ENCODE peak calls at places on chromosomes 6 and 20, in nine cellular contexts. One of them, this sample, is unnamed.

GRCh38 chr20:35551485-35551884 is 9.6 kb downstream of the ERGIC3 start:
- DNase-seq in esophagus muscularis mucosa: no peak
- DNase-seq in A549: no peak
- DNase-seq in transverse colon: no peak
- DNase-seq in sigmoid colon: no peak
- DNase-seq in ovary: no peak
- DNase-seq in K562: no peak
- DNase-seq in tibial nerve: no peak
- DNase-seq in HepG2: no peak
- DNase-seq in this sample: no peak

GRCh38 chr20:61314326-61315010 is 62.4 kb downstream of the CDH4 start:
- DNase-seq in esophagus muscularis mucosa: no peak
- DNase-seq in A549: no peak
- DNase-seq in transverse colon: no peak
- DNase-seq in sigmoid colon: no peak
- DNase-seq in ovary: no peak
- DNase-seq in K562: no peak
- DNase-seq in tibial nerve: no peak
- DNase-seq in HepG2: no peak
- DNase-seq in this sample: no peak

GRCh38 chr6:145199961-145200360 is 535.4 kb downstream of the EPM2A start:
- DNase-seq in esophagus muscularis mucosa: no peak
- DNase-seq in A549: no peak
- DNase-seq in transverse colon: no peak
- DNase-seq in sigmoid colon: no peak
- DNase-seq in ovary: no peak
- DNase-seq in K562: no peak
- DNase-seq in tibial nerve: no peak
- DNase-seq in HepG2: peak; percentile 7
- DNase-seq in this sample: no peak

GRCh38 chr20:6663751-6664388 is 103.6 kb upstream of the BMP2 start:
- DNase-seq in esophagus muscularis mucosa: peak; percentile 45
- DNase-seq in A549: no peak
- DNase-seq in transverse colon: peak; percentile 77
- DNase-seq in sigmoid colon: no peak
- DNase-seq in ovary: no peak
- DNase-seq in K562: no peak
- DNase-seq in tibial nerve: no peak
- DNase-seq in HepG2: no peak
- DNase-seq in this sample: no peak

GRCh38 chr20:48126227-48126740 is 341.0 kb upstream of the SULF2 start:
- DNase-seq in esophagus muscularis mucosa: no peak
- DNase-seq in A549: no peak
- DNase-seq in transverse colon: no peak
- DNase-seq in sigmoid colon: peak; percentile 35
- DNase-seq in ovary: no peak
- DNase-seq in K562: no peak
- DNase-seq in tibial nerve: no peak
- DNase-seq in HepG2: peak; percentile 85
- DNase-seq in this sample: no peak

GRCh38 chr20:32638848-32639247 is 34.9 kb downstream of the C20orf203 start:
- DNase-seq in esophagus muscularis mucosa: no peak
- DNase-seq in A549: no peak
- DNase-seq in transverse colon: no peak
- DNase-seq in sigmoid colon: no peak
- DNase-seq in ovary: peak; percentile 53
- DNase-seq in K562: no peak
- DNase-seq in tibial nerve: no peak
- DNase-seq in HepG2: no peak
- DNase-seq in this sample: no peak

GRCh38 chr6:121492536-121492935 is 57.1 kb downstream of the GJA1 start:
- DNase-seq in esophagus muscularis mucosa: no peak
- DNase-seq in A549: no peak
- DNase-seq in transverse colon: no peak
- DNase-seq in sigmoid colon: no peak
- DNase-seq in ovary: no peak
- DNase-seq in K562: no peak
- DNase-seq in tibial nerve: no peak
- DNase-seq in HepG2: no peak
- DNase-seq in this sample: no peak

GRCh38 chr6:14130431-14131075 is 13.0 kb downstream of the CD83 start:
- DNase-seq in esophagus muscularis mucosa: no peak
- DNase-seq in A549: no peak
- DNase-seq in transverse colon: no peak
- DNase-seq in sigmoid colon: no peak
- DNase-seq in ovary: no peak
- DNase-seq in K562: no peak
- DNase-seq in tibial nerve: no peak
- DNase-seq in HepG2: no peak
- DNase-seq in this sample: no peak

GRCh38 chr6:31070711-31071197 is 41.6 kb downstream of the C6orf15 start:
- DNase-seq in esophagus muscularis mucosa: no peak
- DNase-seq in A549: peak; percentile 47
- DNase-seq in transverse colon: no peak
- DNase-seq in sigmoid colon: no peak
- DNase-seq in ovary: peak; percentile 47
- DNase-seq in K562: peak; percentile 55
- DNase-seq in tibial nerve: no peak
- DNase-seq in HepG2: peak; percentile 52
- DNase-seq in this sample: no peak

GRCh38 chr20:50111829-50112495 is 988 bp downstream of the UBE2V1 start:
- DNase-seq in esophagus muscularis mucosa: no peak
- DNase-seq in A549: no peak
- DNase-seq in transverse colon: no peak
- DNase-seq in sigmoid colon: no peak
- DNase-seq in ovary: no peak
- DNase-seq in K562: no peak
- DNase-seq in tibial nerve: no peak
- DNase-seq in HepG2: no peak
- DNase-seq in this sample: no peak

GRCh38 chr20:50111120-50111828 is 1.7 kb downstream of the UBE2V1 start:
- DNase-seq in esophagus muscularis mucosa: no peak
- DNase-seq in A549: no peak
- DNase-seq in transverse colon: no peak
- DNase-seq in sigmoid colon: no peak
- DNase-seq in ovary: no peak
- DNase-seq in K562: peak; percentile 71
- DNase-seq in tibial nerve: no peak
- DNase-seq in HepG2: no peak
- DNase-seq in this sample: no peak

GRCh38 chr20:50115041-50115512 is 2.1 kb upstream of the UBE2V1 start:
- DNase-seq in esophagus muscularis mucosa: no peak
- DNase-seq in A549: no peak
- DNase-seq in transverse colon: no peak
- DNase-seq in sigmoid colon: no peak
- DNase-seq in ovary: no peak
- DNase-seq in K562: no peak
- DNase-seq in tibial nerve: no peak
- DNase-seq in HepG2: no peak
- DNase-seq in this sample: no peak

GRCh38 chr20:50113420-50114224 is 672 bp upstream of the UBE2V1 start:
- DNase-seq in esophagus muscularis mucosa: no peak
- DNase-seq in A549: no peak
- DNase-seq in transverse colon: no peak
- DNase-seq in sigmoid colon: no peak
- DNase-seq in ovary: no peak
- DNase-seq in K562: no peak
- DNase-seq in tibial nerve: no peak
- DNase-seq in HepG2: no peak
- DNase-seq in this sample: no peak

DNA sequence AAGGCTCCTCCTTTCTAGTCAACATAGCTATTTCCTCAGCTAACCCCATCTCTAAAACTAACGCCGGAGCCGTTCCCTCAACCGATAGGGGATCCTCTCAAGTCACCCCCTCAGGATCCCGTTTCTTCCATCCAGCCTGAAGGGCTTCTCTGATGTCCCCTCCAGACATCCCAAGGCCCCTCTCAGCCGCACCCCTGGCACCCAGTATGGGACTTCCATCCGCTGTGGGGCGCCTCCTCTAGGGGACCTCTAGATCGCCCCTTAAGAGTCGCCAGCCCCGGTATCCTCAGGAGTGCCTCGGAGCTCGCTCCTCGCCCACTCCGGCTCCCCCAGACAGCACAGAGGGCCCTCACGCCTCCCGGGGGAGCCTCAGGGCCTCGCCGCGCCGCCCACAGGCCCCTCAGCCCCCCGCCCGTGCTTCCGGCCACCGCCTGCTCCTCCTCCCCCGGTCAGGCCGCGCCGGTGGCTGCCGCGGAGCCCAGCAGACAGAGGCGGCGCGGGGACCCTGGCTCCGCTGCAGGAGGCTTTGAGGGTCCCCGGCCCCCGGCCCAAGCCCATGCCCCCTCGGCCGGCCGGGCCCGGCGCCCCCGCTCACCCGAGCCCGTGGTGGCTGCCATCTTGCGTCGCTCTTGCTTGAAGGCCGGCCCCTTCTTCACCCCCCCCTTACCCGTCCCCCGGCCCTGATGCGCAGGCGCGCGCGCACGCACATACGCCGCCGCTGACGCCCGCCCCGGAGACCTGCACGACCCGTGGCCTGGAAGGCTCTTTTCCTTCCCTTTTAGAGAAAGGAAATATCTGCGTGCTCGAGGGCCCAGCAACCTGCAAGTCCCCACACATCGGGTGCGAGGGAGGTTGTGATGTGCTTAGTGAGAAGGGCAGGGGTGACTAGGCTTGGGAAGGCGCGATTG is at the start of gene UBE2V1:
- DNase-seq in esophagus muscularis mucosa: peak; percentile 98
- DNase-seq in A549: peak; percentile 90
- DNase-seq in transverse colon: peak; percentile 92
- DNase-seq in sigmoid colon: peak; percentile 96
- DNase-seq in ovary: peak; percentile 92
- DNase-seq in K562: peak; percentile 93
- DNase-seq in tibial nerve: peak; percentile 83
- DNase-seq in HepG2: peak; percentile 84
- DNase-seq in this sample: peak; percentile 96
- H3K4me1 ChIP-seq in esophagus muscularis mucosa: peaks cover 65% of the 10 kb centered on the region
- H3K4me1 ChIP-seq in A549: peaks cover 61% of the 10 kb centered on the region
- H3K4me1 ChIP-seq in transverse colon: peaks cover 63% of the 10 kb centered on the region
- H3K4me1 ChIP-seq in sigmoid colon: peaks cover 60% of the 10 kb centered on the region
- H3K4me1 ChIP-seq in ovary: peaks cover 10% of the 10 kb centered on the region
- H3K4me1 ChIP-seq in K562: peaks cover 59% of the 10 kb centered on the region
- H3K4me1 ChIP-seq in tibial nerve: peaks cover 34% of the 10 kb centered on the region
- H3K4me1 ChIP-seq in HepG2: peaks cover 71% of the 10 kb centered on the region
- H3K4me1 ChIP-seq in this sample: peaks cover 67% of the 10 kb centered on the region

DNA sequence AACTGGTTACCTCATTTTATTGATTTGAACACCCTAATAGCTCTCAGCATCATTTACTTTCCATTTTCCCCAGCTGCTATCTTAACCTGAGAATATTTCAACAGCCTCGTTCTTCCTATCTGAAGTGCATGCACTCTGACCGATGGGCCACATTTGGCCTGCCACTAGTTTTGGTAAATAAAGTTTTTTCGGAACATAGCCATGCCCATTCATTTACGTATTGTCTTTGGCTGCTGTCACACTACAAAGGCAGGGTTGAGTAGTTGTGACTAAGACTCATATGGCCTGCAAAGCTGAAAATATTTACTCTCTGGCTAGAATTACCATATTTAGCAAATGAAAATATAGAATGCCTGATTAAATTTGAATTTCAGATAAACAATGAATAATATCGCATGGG is 10.8 kb downstream of the ADGRF4 start:
- DNase-seq in esophagus muscularis mucosa: peak; percentile 24
- DNase-seq in A549: no peak
- DNase-seq in transverse colon: no peak
- DNase-seq in sigmoid colon: no peak
- DNase-seq in ovary: no peak
- DNase-seq in K562: no peak
- DNase-seq in tibial nerve: no peak
- DNase-seq in HepG2: no peak
- DNase-seq in this sample: no peak
- TF ChIP-seq EP300 in esophagus muscularis mucosa: no peak
- TF ChIP-seq EP300 in A549: no peak
- TF ChIP-seq EP300 in transverse colon: no peak
- TF ChIP-seq EP300 in sigmoid colon: no peak
- TF ChIP-seq EP300 in ovary: no peak
- TF ChIP-seq EP300 in K562: no peak
- TF ChIP-seq EP300 in tibial nerve: no peak
- TF ChIP-seq EP300 in HepG2: no peak
- TF ChIP-seq EP300 in this sample: no peak

GRCh38 chr6:125044667-125045066 is 82.4 kb downstream of the RNF217 start:
- DNase-seq in esophagus muscularis mucosa: no peak
- DNase-seq in A549: no peak
- DNase-seq in transverse colon: no peak
- DNase-seq in sigmoid colon: no peak
- DNase-seq in ovary: no peak
- DNase-seq in K562: no peak
- DNase-seq in tibial nerve: no peak
- DNase-seq in HepG2: no peak
- DNase-seq in this sample: no peak
- TF ChIP-seq CTCF in esophagus muscularis mucosa: no peak
- TF ChIP-seq CTCF in A549: no peak
- TF ChIP-seq CTCF in transverse colon: no peak
- TF ChIP-seq CTCF in sigmoid colon: no peak
- TF ChIP-seq CTCF in ovary: no peak
- TF ChIP-seq CTCF in K562: no peak
- TF ChIP-seq CTCF in tibial nerve: no peak
- TF ChIP-seq CTCF in HepG2: no peak
- TF ChIP-seq CTCF in this sample: no peak

GRCh38 chr6:119339941-119340456 is 9.6 kb downstream of the MAN1A1 start:
- DNase-seq in esophagus muscularis mucosa: no peak
- DNase-seq in A549: no peak
- DNase-seq in transverse colon: no peak
- DNase-seq in sigmoid colon: no peak
- DNase-seq in ovary: no peak
- DNase-seq in K562: peak; percentile 50
- DNase-seq in tibial nerve: no peak
- DNase-seq in HepG2: no peak
- DNase-seq in this sample: no peak

GRCh38 chr6:119342430-119342829 is 7.1 kb downstream of the MAN1A1 start:
- DNase-seq in esophagus muscularis mucosa: no peak
- DNase-seq in A549: no peak
- DNase-seq in transverse colon: no peak
- DNase-seq in sigmoid colon: no peak
- DNase-seq in ovary: no peak
- DNase-seq in K562: no peak
- DNase-seq in tibial nerve: no peak
- DNase-seq in HepG2: no peak
- DNase-seq in this sample: no peak

GRCh38 chr6:119343573-119344146 is 5.9 kb downstream of the MAN1A1 start:
- DNase-seq in esophagus muscularis mucosa: no peak
- DNase-seq in A549: no peak
- DNase-seq in transverse colon: no peak
- DNase-seq in sigmoid colon: no peak
- DNase-seq in ovary: no peak
- DNase-seq in K562: no peak
- DNase-seq in tibial nerve: no peak
- DNase-seq in HepG2: peak; percentile 51
- DNase-seq in this sample: no peak

GRCh38 chr6:119343167-119343566 is 6.4 kb downstream of the MAN1A1 start:
- DNase-seq in esophagus muscularis mucosa: no peak
- DNase-seq in A549: no peak
- DNase-seq in transverse colon: no peak
- DNase-seq in sigmoid colon: no peak
- DNase-seq in ovary: no peak
- DNase-seq in K562: no peak
- DNase-seq in tibial nerve: no peak
- DNase-seq in HepG2: no peak
- DNase-seq in this sample: no peak

GRCh38 chr6:119340766-119341487 is 8.6 kb downstream of the MAN1A1 start:
- DNase-seq in esophagus muscularis mucosa: no peak
- DNase-seq in A549: no peak
- DNase-seq in transverse colon: no peak
- DNase-seq in sigmoid colon: no peak
- DNase-seq in ovary: no peak
- DNase-seq in K562: no peak
- DNase-seq in tibial nerve: no peak
- DNase-seq in HepG2: no peak
- DNase-seq in this sample: no peak
- H3K4me1 ChIP-seq in esophagus muscularis mucosa: peaks cover 33% of the 10 kb centered on the region
- H3K4me1 ChIP-seq in A549: no peaks in the 10 kb centered on the region
- H3K4me1 ChIP-seq in transverse colon: peaks cover 25% of the 10 kb centered on the region
- H3K4me1 ChIP-seq in sigmoid colon: peaks cover 68% of the 10 kb centered on the region
- H3K4me1 ChIP-seq in ovary: peaks cover 9% of the 10 kb centered on the region
- H3K4me1 ChIP-seq in K562: peaks cover 58% of the 10 kb centered on the region
- H3K4me1 ChIP-seq in tibial nerve: peaks cover 6% of the 10 kb centered on the region
- H3K4me1 ChIP-seq in HepG2: peaks cover 96% of the 10 kb centered on the region
- H3K4me1 ChIP-seq in this sample: peaks cover 25% of the 10 kb centered on the region